ENCODE peak calls at places on chromosomes 11 and 22, in nine cellular contexts. V, K, T, S, A, E, O, X and F are unnamed samples.

GRCh38 chr11:82494988-82495432 is 238.7 kb downstream of the FAM181B start:
- DNase-seq in V (peak; percentile 9), K (no peak), T (no peak), S (no peak), A (no peak), E (no peak), O (no peak), X (no peak), F (no peak)

GRCh38 chr11:133518702-133519264 is 13.5 kb downstream of the OPCML start:
- DNase-seq in V (no peak), K (no peak), T (no peak), S (no peak), A (no peak), E (no peak), O (no peak), X (no peak), F (no peak)

GRCh38 chr22:19966908-19967750 is 25.5 kb upstream of the TXNRD2 start:
- DNase-seq in V (no peak), K (no peak), T (no peak), S (no peak), A (no peak), E (no peak), O (no peak), X (no peak), F (no peak)

GRCh38 chr11:34266987-34267386 is 90.8 kb downstream of the ABTB2 start:
- DNase-seq in V (no peak), K (no peak), T (no peak), S (no peak), A (no peak), E (no peak), O (no peak), X (no peak), F (no peak)

GRCh38 chr11:117456027-117456720 is 128.5 kb downstream of the CEP164 start:
- DNase-seq in V (no peak), K (no peak), T (no peak), S (no peak), A (no peak), E (no peak), O (no peak), X (no peak), F (no peak)

GRCh38 chr11:72618801-72619200 is 55.4 kb downstream of the PDE2A start:
- DNase-seq in V (no peak), K (no peak), T (no peak), S (no peak), A (no peak), E (no peak), O (no peak), X (no peak), F (no peak)

GRCh38 chr11:125519865-125520834 is 24.1 kb upstream of the FEZ1 start:
- DNase-seq in V (no peak), K (no peak), T (no peak), S (no peak), A (no peak), E (no peak), O (no peak), X (no peak), F (no peak)

GRCh38 chr22:47059701-47060161 is 297.3 kb downstream of the TBC1D22A start:
- DNase-seq in V (peak; percentile 12), K (no peak), T (no peak), S (no peak), A (no peak), E (no peak), O (no peak), X (no peak), F (no peak)

GRCh38 chr11:27315816-27316215 is 47.2 kb downstream of the CCDC34 start:
- DNase-seq in V (no peak), K (no peak), T (no peak), S (no peak), A (no peak), E (no peak), O (no peak), X (no peak), F (no peak)

GRCh38 chr22:36927671-36928070 is 14.2 kb downstream of the CSF2RB start:
- DNase-seq in V (no peak), K (no peak), T (no peak), S (no peak), A (no peak), E (no peak), O (no peak), X (no peak), F (no peak)

GRCh38 chr11:125468852-125469251 is 27.2 kb downstream of the FEZ1 start:
- DNase-seq in V (no peak), K (no peak), T (no peak), S (peak; percentile 13), A (no peak), E (no peak), O (no peak), X (no peak), F (no peak)

GRCh38 chr11:66321606-66322005 is 4.8 kb upstream of the CD248 start:
- DNase-seq in V (no peak), K (no peak), T (no peak), S (peak; percentile 20), A (no peak), E (no peak), O (no peak), X (no peak), F (no peak)